ENCODE peak calls at places on chromosome 13, in ten cellular contexts. X is activated effector memory CD4-positive, alpha-beta T cell treated with Interleukin-2 at 50 U/mL for 16 hours; Z is neural crest cell; D is activated CD4-positive, alpha-beta T cell treated with anti-CD3 and anti-CD28 coated beads, Interleukin-2, amount 10 ng/mL, durations not matched to agents 7 days and 5 days; Y is keratinocyte; M is globus pallidus; H is BE2C; E is C1 segment of cervical spinal cord; F is fibroblast of the conjunctiva; S is stimulated activated CD8-positive, alpha-beta memory T cell treated with anti-CD3 and anti-CD28 coated beads, Interleukin-12 subunit alpha, Interleukin-12 subunit beta, amount 100 ng/mL, for 4 hours. N is an unnamed sample.

GRCh38 chr13:39510296-39510695 is 92.7 kb downstream of the LHFPL6 start:
- DNase-seq in X (no peak), Z (no peak), D (no peak), Y (no peak), M (no peak), H (no peak), E (no peak), F (no peak), S (no peak), N (no peak)

GRCh38 chr13:60538566-60538965 is 141.5 kb downstream of the TDRD3 start:
- DNase-seq in X (no peak), Z (no peak), D (no peak), Y (no peak), M (no peak), H (no peak), E (no peak), F (no peak), S (no peak), N (no peak)

GRCh38 chr13:112443191-112444000 is 67.2 kb downstream of the SPACA7 start:
- DNase-seq in X (no peak), Z (peak; percentile 68), D (no peak), Y (no peak), M (no peak), H (no peak), E (no peak), F (no peak), S (no peak), N (peak; percentile 21)

GRCh38 chr13:30569901-30570576 is 47.7 kb upstream of the USPL1 start:
- DNase-seq in X (no peak), Z (no peak), D (no peak), Y (peak; percentile 85), M (peak; percentile 49), H (peak; percentile 9), E (no peak), F (peak; percentile 89), S (no peak), N (no peak)

GRCh38 chr13:50261502-50261901 is 246.3 kb downstream of the KCNRG start:
- DNase-seq in X (no peak), Z (no peak), D (no peak), Y (no peak), M (no peak), H (no peak), E (no peak), F (no peak), S (no peak), N (no peak)

GRCh38 chr13:49248433-49249002 is 793 bp downstream of the CDADC1 start:
- DNase-seq in X (no peak), Z (no peak), D (no peak), Y (no peak), M (no peak), H (no peak), E (no peak), F (no peak), S (peak; percentile 1), N (peak; percentile 15)

GRCh38 chr13:106186366-106187030 is 349.0 kb downstream of the EFNB2 start:
- DNase-seq in X (no peak), Z (no peak), D (no peak), Y (no peak), M (no peak), H (no peak), E (no peak), F (no peak), S (no peak), N (no peak)

GRCh38 chr13:52850396-52851152 is 2.1 kb upstream of the PCDH8 start:
- DNase-seq in X (peak; percentile 6), Z (peak; percentile 82), D (peak; percentile 59), Y (no peak), M (peak; percentile 67), H (peak; percentile 68), E (no peak), F (peak; percentile 9), S (no peak), N (peak; percentile 81)

GRCh38 chr13:88919970-88920628 is 1248.9 kb downstream of the SLITRK5 start:
- DNase-seq in X (no peak), Z (no peak), D (peak; percentile 75), Y (no peak), M (no peak), H (no peak), E (no peak), F (no peak), S (no peak), N (no peak)

GRCh38 chr13:27381601-27382000 is 42.8 kb upstream of the GTF3A start:
- DNase-seq in X (no peak), Z (no peak), D (no peak), Y (no peak), M (no peak), H (no peak), E (no peak), F (no peak), S (no peak), N (no peak)

GRCh38 chr13:74444877-74445479 is 310.8 kb upstream of the KLF12 start:
- DNase-seq in X (no peak), Z (no peak), D (no peak), Y (no peak), M (no peak), H (peak; percentile 8), E (no peak), F (no peak), S (no peak), N (no peak)

GRCh38 chr13:51981355-51981754 is 29.9 kb downstream of the ATP7B start:
- DNase-seq in X (no peak), Z (no peak), D (no peak), Y (no peak), M (no peak), H (no peak), E (no peak), F (no peak), S (no peak), N (no peak)

GRCh38 chr13:94065741-94066140 is 413.7 kb downstream of the DCT start:
- DNase-seq in X (no peak), Z (no peak), D (no peak), Y (no peak), M (no peak), H (no peak), E (no peak), F (no peak), S (no peak), N (no peak)

GRCh38 chr13:51222510-51223283 is 499 bp downstream of the FAM124A start:
- DNase-seq in X (no peak), Z (peak; percentile 55), D (no peak), Y (no peak), M (no peak), H (peak; percentile 49), E (no peak), F (no peak), S (no peak), N (peak; percentile 26)

N was measured in HEK293T.